ENCODE peak calls at places on chromosome 1, in seven cellular contexts. V, R, J, N, H, D and O are unnamed samples.

GRCh38 chr1:234658143-234658542 is 48.2 kb upstream of the IRF2BP2 start:
- DNase-seq in V (peak), R (peak), J (no peak), N (no peak), H (no peak), D (peak), O (peak)

GRCh38 chr1:230167419-230167852 is 100.4 kb downstream of the GALNT2 start:
- DNase-seq in V (peak), R (peak), J (peak), N (no peak), H (no peak), D (peak), O (peak)

GRCh38 chr1:6128276-6129081 is 51.6 kb downstream of the CHD5 start:
- DNase-seq in V (no peak), R (no peak), J (no peak), N (no peak), H (no peak), D (no peak), O (no peak)

GRCh38 chr1:8197493-8198282 is 120.2 kb upstream of the SLC45A1 start:
- DNase-seq in V (peak), R (no peak), J (no peak), N (no peak), H (no peak), D (peak), O (no peak)

GRCh38 chr1:202835548-202836072 is 24.9 kb downstream of the PCAT6 start:
- DNase-seq in V (no peak), R (peak), J (peak), N (no peak), H (no peak), D (no peak), O (no peak)

GRCh38 chr1:31576743-31577455 is 584 bp downstream of the TINAGL1 start:
- DNase-seq in V (no peak), R (no peak), J (peak), N (no peak), H (no peak), D (no peak), O (no peak)

GRCh38 chr1:219771039-219771438 is 157.3 kb downstream of the SLC30A10 start:
- DNase-seq in V (peak), R (no peak), J (no peak), N (no peak), H (no peak), D (no peak), O (no peak)

GRCh38 chr1:225919906-225920305 is 4.1 kb downstream of the PYCR2 start:
- DNase-seq in V (no peak), R (peak), J (no peak), N (no peak), H (peak), D (peak), O (peak)

GRCh38 chr1:52306227-52307006 is 59.6 kb downstream of the CC2D1B start:
- DNase-seq in V (no peak), R (no peak), J (no peak), N (no peak), H (no peak), D (no peak), O (peak)

GRCh38 chr1:244065960-244066388 is 14.9 kb downstream of the ZBTB18 start:
- DNase-seq in V (no peak), R (no peak), J (no peak), N (no peak), H (no peak), D (no peak), O (no peak)